ENCODE peak calls at places on chromosomes 5 and 9, in six cellular contexts. One of them, this sample, is unnamed.

GRCh38 chr9:75001719-75002421 is 26.2 kb downstream of the CARNMT1 start:
- DNase-seq in dorsolateral prefrontal cortex: no peak
- DNase-seq in RWPE1: peak
- DNase-seq in PC-3: peak
- DNase-seq in heart right ventricle: peak
- DNase-seq in GM23338: peak
- DNase-seq in this sample: peak

GRCh38 chr9:696332-697090 is 145.0 kb upstream of the DMRT1 start:
- DNase-seq in dorsolateral prefrontal cortex: no peak
- DNase-seq in RWPE1: peak
- DNase-seq in PC-3: peak
- DNase-seq in heart right ventricle: peak
- DNase-seq in GM23338: no peak
- DNase-seq in this sample: peak

GRCh38 chr5:123438902-123439301 is 15.7 kb upstream of the CEP120 start:
- DNase-seq in dorsolateral prefrontal cortex: no peak
- DNase-seq in RWPE1: no peak
- DNase-seq in PC-3: peak
- DNase-seq in heart right ventricle: no peak
- DNase-seq in GM23338: no peak
- DNase-seq in this sample: no peak

GRCh38 chr5:142611154-142611553 is 74.7 kb downstream of the FGF1 start:
- DNase-seq in dorsolateral prefrontal cortex: peak
- DNase-seq in RWPE1: peak
- DNase-seq in PC-3: peak
- DNase-seq in heart right ventricle: peak
- DNase-seq in GM23338: peak
- DNase-seq in this sample: peak

GRCh38 chr5:125408582-125409069 is 662.2 kb upstream of the ZNF608 start:
- DNase-seq in dorsolateral prefrontal cortex: no peak
- DNase-seq in RWPE1: peak
- DNase-seq in PC-3: peak
- DNase-seq in heart right ventricle: no peak
- DNase-seq in GM23338: no peak
- DNase-seq in this sample: peak

GRCh38 chr9:135591491-135592330 is 30.2 kb downstream of the PAEP start:
- DNase-seq in dorsolateral prefrontal cortex: peak
- DNase-seq in RWPE1: no peak
- DNase-seq in PC-3: no peak
- DNase-seq in heart right ventricle: no peak
- DNase-seq in GM23338: no peak
- DNase-seq in this sample: no peak

GRCh38 chr5:763998-764781 is 20.3 kb downstream of the ZDHHC11B start:
- DNase-seq in dorsolateral prefrontal cortex: no peak
- DNase-seq in RWPE1: no peak
- DNase-seq in PC-3: no peak
- DNase-seq in heart right ventricle: no peak
- DNase-seq in GM23338: no peak
- DNase-seq in this sample: no peak

GRCh38 chr5:155794801-155795200 is 532.2 kb upstream of the SGCD start:
- DNase-seq in dorsolateral prefrontal cortex: no peak
- DNase-seq in RWPE1: no peak
- DNase-seq in PC-3: no peak
- DNase-seq in heart right ventricle: no peak
- DNase-seq in GM23338: peak
- DNase-seq in this sample: no peak

GRCh38 chr9:138066049-138066448 is 188.5 kb downstream of the CACNA1B start:
- DNase-seq in dorsolateral prefrontal cortex: peak
- DNase-seq in RWPE1: no peak
- DNase-seq in PC-3: no peak
- DNase-seq in heart right ventricle: no peak
- DNase-seq in GM23338: peak
- DNase-seq in this sample: no peak

GRCh38 chr5:23884405-23884804 is 377.0 kb downstream of the PRDM9 start:
- DNase-seq in dorsolateral prefrontal cortex: no peak
- DNase-seq in RWPE1: no peak
- DNase-seq in PC-3: no peak
- DNase-seq in heart right ventricle: no peak
- DNase-seq in GM23338: no peak
- DNase-seq in this sample: no peak

GRCh38 chr5:174457141-174457678 is 267.2 kb upstream of the MSX2 start:
- DNase-seq in dorsolateral prefrontal cortex: no peak
- DNase-seq in RWPE1: no peak
- DNase-seq in PC-3: no peak
- DNase-seq in heart right ventricle: no peak
- DNase-seq in GM23338: peak
- DNase-seq in this sample: no peak

GRCh38 chr5:90161399-90161798 is 248.2 kb downstream of the CETN3 start:
- DNase-seq in dorsolateral prefrontal cortex: no peak
- DNase-seq in RWPE1: peak
- DNase-seq in PC-3: peak
- DNase-seq in heart right ventricle: peak
- DNase-seq in GM23338: peak
- DNase-seq in this sample: peak

GRCh38 chr9:19934301-19934868 is 145.5 kb upstream of the SLC24A2 start:
- DNase-seq in dorsolateral prefrontal cortex: no peak
- DNase-seq in RWPE1: no peak
- DNase-seq in PC-3: no peak
- DNase-seq in heart right ventricle: peak
- DNase-seq in GM23338: peak
- DNase-seq in this sample: peak

GRCh38 chr5:123460296-123460729 is 37.1 kb upstream of the CEP120 start:
- DNase-seq in dorsolateral prefrontal cortex: no peak
- DNase-seq in RWPE1: peak
- DNase-seq in PC-3: peak
- DNase-seq in heart right ventricle: no peak
- DNase-seq in GM23338: peak
- DNase-seq in this sample: peak

GRCh38 chr9:92164490-92164889 is 49.3 kb upstream of the SPTLC1 start:
- DNase-seq in dorsolateral prefrontal cortex: no peak
- DNase-seq in RWPE1: no peak
- DNase-seq in PC-3: no peak
- DNase-seq in heart right ventricle: no peak
- DNase-seq in GM23338: no peak
- DNase-seq in this sample: no peak
- TF ChIP-seq CTCF in dorsolateral prefrontal cortex: no peak
- TF ChIP-seq CTCF in RWPE1: no peak
- TF ChIP-seq CTCF in PC-3: no peak
- TF ChIP-seq CTCF in heart right ventricle: no peak
- TF ChIP-seq CTCF in GM23338: no peak
- TF ChIP-seq CTCF in this sample: no peak

DNA sequence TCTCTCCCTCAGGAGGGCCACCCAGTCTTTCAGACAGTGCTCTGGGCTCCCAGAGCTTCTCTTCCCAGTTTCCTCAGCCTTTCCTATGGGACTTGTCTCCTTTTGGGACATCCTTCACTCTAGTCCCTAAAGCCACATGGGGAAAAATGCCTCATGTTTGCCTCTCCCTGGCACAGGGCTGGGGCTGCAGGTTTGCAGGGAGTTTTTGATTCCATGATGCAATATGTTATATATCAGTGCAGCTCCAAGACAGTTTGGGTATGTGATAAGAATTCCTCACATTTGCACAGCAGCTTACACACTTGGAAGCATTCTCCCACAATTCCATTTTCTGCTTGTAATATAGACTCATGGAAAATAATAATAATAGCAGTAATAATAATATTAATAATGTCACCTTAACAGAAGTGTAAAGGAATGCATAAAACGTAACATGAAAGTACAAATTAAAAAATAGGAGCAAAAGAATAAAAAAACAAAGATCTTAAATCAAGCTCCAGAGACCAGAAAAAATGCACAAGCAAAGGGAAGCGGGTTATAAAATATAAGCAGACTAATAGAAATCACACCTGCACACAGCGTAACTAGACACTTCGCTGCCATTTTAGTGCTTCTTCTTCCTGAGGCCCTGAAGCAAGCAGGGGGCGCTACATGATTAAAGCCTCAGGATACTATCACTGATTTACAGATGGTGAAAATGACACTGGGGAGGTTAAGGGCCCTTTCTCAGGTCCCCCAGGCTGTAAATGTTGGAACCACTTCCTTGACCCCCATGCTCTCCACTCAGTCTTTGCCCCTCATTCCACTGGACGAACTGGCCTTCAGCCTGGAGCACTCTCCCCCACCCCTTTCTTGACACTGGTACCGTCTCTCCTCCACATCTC is 70.0 kb upstream of the IL17B start:
- DNase-seq in dorsolateral prefrontal cortex: no peak
- DNase-seq in RWPE1: no peak
- DNase-seq in PC-3: peak
- DNase-seq in heart right ventricle: no peak
- DNase-seq in GM23338: peak
- DNase-seq in this sample: no peak
- TF ChIP-seq CTCF in dorsolateral prefrontal cortex: no peak
- TF ChIP-seq CTCF in RWPE1: no peak
- TF ChIP-seq CTCF in PC-3: peak
- TF ChIP-seq CTCF in heart right ventricle: no peak
- TF ChIP-seq CTCF in GM23338: peak
- TF ChIP-seq CTCF in this sample: peak

DNA sequence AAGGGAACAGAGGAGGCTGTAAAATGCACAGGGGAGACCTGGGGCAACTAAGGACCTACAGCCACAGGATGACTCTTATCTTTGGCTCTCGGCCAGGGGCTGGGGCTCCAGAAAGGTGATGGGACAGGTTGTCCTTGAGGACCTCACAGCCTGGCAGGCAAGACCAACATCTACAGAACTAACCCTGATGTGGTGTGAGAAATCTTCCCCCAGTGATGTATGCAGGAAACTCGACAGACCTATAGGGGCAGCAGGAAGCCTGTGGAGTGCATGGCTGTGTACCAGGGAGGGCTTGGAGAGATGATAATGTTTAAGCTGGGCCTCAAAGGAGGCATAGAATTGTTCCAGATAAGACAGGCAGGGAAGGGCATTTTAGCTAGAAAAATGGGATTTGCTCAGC is 68.4 kb upstream of the SLC25A51 start:
- DNase-seq in dorsolateral prefrontal cortex: no peak
- DNase-seq in RWPE1: no peak
- DNase-seq in PC-3: no peak
- DNase-seq in heart right ventricle: no peak
- DNase-seq in GM23338: no peak
- DNase-seq in this sample: no peak
- TF ChIP-seq CTCF in dorsolateral prefrontal cortex: no peak
- TF ChIP-seq CTCF in RWPE1: no peak
- TF ChIP-seq CTCF in PC-3: peak
- TF ChIP-seq CTCF in heart right ventricle: no peak
- TF ChIP-seq CTCF in GM23338: no peak
- TF ChIP-seq CTCF in this sample: no peak

GRCh38 chr9:73743826-73744225 is 592.2 kb downstream of the ANXA1 start:
- DNase-seq in dorsolateral prefrontal cortex: no peak
- DNase-seq in RWPE1: peak
- DNase-seq in PC-3: no peak
- DNase-seq in heart right ventricle: no peak
- DNase-seq in GM23338: no peak
- DNase-seq in this sample: no peak
- TF ChIP-seq CTCF in dorsolateral prefrontal cortex: no peak
- TF ChIP-seq CTCF in RWPE1: no peak
- TF ChIP-seq CTCF in PC-3: no peak
- TF ChIP-seq CTCF in heart right ventricle: no peak
- TF ChIP-seq CTCF in GM23338: no peak
- TF ChIP-seq CTCF in this sample: no peak

DNA sequence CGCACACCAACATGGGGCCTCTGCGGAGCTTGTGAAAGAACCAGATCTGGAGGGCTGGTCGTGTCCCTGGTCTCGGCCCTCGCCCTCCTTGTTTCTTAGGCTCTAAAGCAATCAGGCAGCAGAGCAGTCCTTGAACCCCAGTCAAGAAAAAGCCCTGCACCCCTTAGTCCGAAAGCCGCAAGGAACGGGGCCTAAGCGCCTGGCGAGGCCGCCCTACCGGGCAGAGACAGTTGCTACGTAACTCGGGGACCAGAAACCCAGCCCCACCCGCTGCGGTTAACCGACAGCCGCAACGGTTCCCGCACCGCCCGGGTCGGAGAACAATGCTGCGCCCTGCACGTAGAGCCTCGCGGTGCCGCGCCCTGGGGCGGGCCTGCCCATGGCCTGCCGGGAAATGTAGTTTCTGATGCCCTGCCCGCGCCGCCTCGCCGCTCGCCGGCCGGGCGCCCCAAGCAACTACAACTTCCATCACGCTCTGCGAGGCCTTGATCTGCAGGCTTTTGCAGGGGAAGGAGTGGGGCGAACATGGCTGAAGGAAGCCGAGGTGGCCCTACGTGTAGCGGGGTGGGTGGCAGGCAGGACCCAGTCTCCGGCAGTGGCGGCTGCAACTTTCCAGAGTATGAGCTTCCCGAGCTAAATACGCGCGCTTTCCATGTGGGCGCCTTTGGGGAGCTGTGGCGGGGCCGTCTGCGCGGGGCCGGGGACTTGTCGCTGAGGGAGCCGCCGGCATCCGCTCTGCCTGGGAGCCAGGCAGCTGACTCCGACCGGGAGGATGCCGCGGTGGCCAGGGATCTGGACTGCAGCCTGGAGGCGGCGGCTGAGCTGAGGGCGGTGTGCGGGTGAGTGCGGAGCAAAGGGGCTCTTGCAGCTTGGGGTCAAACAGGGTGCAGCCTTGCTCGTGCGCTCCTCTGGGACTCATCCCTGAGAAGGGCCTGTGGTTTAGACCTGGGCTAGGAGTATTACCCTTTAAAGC is at the start of gene SNAPC3:
- DNase-seq in dorsolateral prefrontal cortex: peak
- DNase-seq in RWPE1: peak
- DNase-seq in PC-3: peak
- DNase-seq in heart right ventricle: peak
- DNase-seq in GM23338: peak
- DNase-seq in this sample: peak
- TF ChIP-seq CTCF in dorsolateral prefrontal cortex: no peak
- TF ChIP-seq CTCF in RWPE1: no peak
- TF ChIP-seq CTCF in PC-3: no peak
- TF ChIP-seq CTCF in heart right ventricle: no peak
- TF ChIP-seq CTCF in GM23338: no peak
- TF ChIP-seq CTCF in this sample: no peak

DNA sequence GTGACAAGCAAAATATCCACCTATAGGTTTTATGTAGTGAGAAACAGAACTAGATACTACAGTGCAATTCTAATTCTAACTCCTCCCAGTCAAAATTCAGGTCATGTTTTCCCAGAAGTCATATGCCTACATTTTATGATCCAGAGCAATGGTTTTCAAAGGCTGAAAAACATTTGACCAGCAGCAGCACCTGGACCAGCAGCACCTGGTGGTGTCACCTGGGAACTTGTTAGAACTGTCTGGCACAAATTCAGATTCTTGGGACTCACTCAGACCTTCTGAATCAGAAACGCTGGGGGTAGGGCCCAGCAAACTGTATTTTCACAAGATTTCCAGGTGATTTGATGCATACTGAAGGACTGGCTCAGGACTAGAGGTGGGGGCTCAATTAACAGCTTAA is 367.7 kb upstream of the RFX3 start:
- DNase-seq in dorsolateral prefrontal cortex: no peak
- DNase-seq in RWPE1: no peak
- DNase-seq in PC-3: peak
- DNase-seq in heart right ventricle: no peak
- DNase-seq in GM23338: peak
- DNase-seq in this sample: no peak
- TF ChIP-seq CTCF in dorsolateral prefrontal cortex: no peak
- TF ChIP-seq CTCF in RWPE1: no peak
- TF ChIP-seq CTCF in PC-3: peak
- TF ChIP-seq CTCF in heart right ventricle: no peak
- TF ChIP-seq CTCF in GM23338: peak
- TF ChIP-seq CTCF in this sample: no peak

DNA sequence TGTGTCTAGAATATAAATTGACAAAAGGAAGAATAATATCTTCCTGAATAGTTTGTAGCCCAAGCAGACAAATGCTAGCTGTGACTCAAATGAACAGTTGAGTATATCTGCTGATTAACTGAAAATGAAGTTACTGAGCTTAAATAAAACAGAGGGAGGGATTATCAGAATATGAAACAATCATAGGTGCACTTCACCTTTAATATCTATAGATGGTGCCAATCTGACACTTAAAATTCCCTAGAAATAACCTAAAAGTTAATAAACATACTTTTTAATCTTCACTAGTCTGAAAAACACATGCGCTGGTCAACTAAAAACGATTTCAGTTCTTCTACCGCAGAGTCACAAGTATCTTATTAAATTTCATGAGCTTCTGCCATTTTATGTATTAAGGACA is 280.8 kb upstream of the RASA1 start:
- DNase-seq in dorsolateral prefrontal cortex: no peak
- DNase-seq in RWPE1: peak
- DNase-seq in PC-3: peak
- DNase-seq in heart right ventricle: no peak
- DNase-seq in GM23338: no peak
- DNase-seq in this sample: no peak
- TF ChIP-seq CTCF in dorsolateral prefrontal cortex: no peak
- TF ChIP-seq CTCF in RWPE1: peak
- TF ChIP-seq CTCF in PC-3: peak
- TF ChIP-seq CTCF in heart right ventricle: no peak
- TF ChIP-seq CTCF in GM23338: peak
- TF ChIP-seq CTCF in this sample: no peak

This sample was measured in Calu3.